ENCODE peak calls at places on chromosome X, in four cellular contexts. One of them, this sample, is unnamed.

GRCh38 chrX:109959356-109959871 is 43.5 kb upstream of the TMEM164 start:
- DNase-seq in mammary epithelial cell: no peak
- DNase-seq in uterus: no peak
- DNase-seq in OCI-LY7: no peak
- DNase-seq in this sample: no peak

GRCh38 chrX:155094468-155095061 is 23.3 kb downstream of the BRCC3 start:
- DNase-seq in OCI-LY7: peak
- DNase-seq in uterus: no peak
- DNase-seq in mammary epithelial cell: peak
- DNase-seq in this sample: peak

GRCh38 chrX:125998432-125998831 is 167.7 kb downstream of the DCAF12L2 start:
- DNase-seq in mammary epithelial cell: peak
- DNase-seq in uterus: no peak
- DNase-seq in OCI-LY7: peak
- DNase-seq in this sample: no peak

GRCh38 chrX:37722595-37722994 is 37.0 kb downstream of the XK start:
- DNase-seq in OCI-LY7: no peak
- DNase-seq in mammary epithelial cell: no peak
- DNase-seq in uterus: no peak
- DNase-seq in this sample: no peak

GRCh38 chrX:54447461-54447860 is 7.3 kb downstream of the TSR2 start:
- DNase-seq in uterus: no peak
- DNase-seq in OCI-LY7: no peak
- DNase-seq in mammary epithelial cell: no peak
- DNase-seq in this sample: no peak

GRCh38 chrX:70834587-70834986 is 73.9 kb downstream of the TEX11 start:
- DNase-seq in OCI-LY7: no peak
- DNase-seq in mammary epithelial cell: no peak
- DNase-seq in uterus: no peak
- DNase-seq in this sample: no peak

GRCh38 chrX:20091499-20091898 is 25.2 kb downstream of the MAP7D2 start:
- DNase-seq in uterus: no peak
- DNase-seq in OCI-LY7: no peak
- DNase-seq in mammary epithelial cell: peak
- DNase-seq in this sample: no peak

GRCh38 chrX:20320461-20321159 is 53.9 kb upstream of the RPS6KA3 start:
- DNase-seq in mammary epithelial cell: no peak
- DNase-seq in uterus: no peak
- DNase-seq in OCI-LY7: peak
- DNase-seq in this sample: peak

GRCh38 chrX:7552758-7553157 is 290.2 kb upstream of the VCX start:
- DNase-seq in mammary epithelial cell: no peak
- DNase-seq in uterus: no peak
- DNase-seq in OCI-LY7: peak
- DNase-seq in this sample: no peak

GRCh38 chrX:74525116-74525515 is 89.3 kb downstream of the RLIM start:
- DNase-seq in mammary epithelial cell: no peak
- DNase-seq in OCI-LY7: no peak
- DNase-seq in uterus: no peak
- DNase-seq in this sample: no peak

GRCh38 chrX:132490086-132490419 is 1.2 kb upstream of the MBNL3 start:
- DNase-seq in uterus: no peak
- DNase-seq in mammary epithelial cell: peak
- DNase-seq in OCI-LY7: no peak
- DNase-seq in this sample: no peak

GRCh38 chrX:101617211-101618191 is at the start of gene ARMCX6:
- DNase-seq in uterus: peak
- DNase-seq in OCI-LY7: peak
- DNase-seq in mammary epithelial cell: peak
- DNase-seq in this sample: peak
- TF ChIP-seq CTCF in uterus: peak
- TF ChIP-seq CTCF in OCI-LY7: peak
- TF ChIP-seq CTCF in mammary epithelial cell: peak
- TF ChIP-seq CTCF in this sample: peak

GRCh38 chrX:64885850-64886249 is 90.4 kb downstream of the ZC4H2 start:
- DNase-seq in mammary epithelial cell: no peak
- DNase-seq in OCI-LY7: peak
- DNase-seq in uterus: no peak
- DNase-seq in this sample: no peak
- TF ChIP-seq CTCF in mammary epithelial cell: peak
- TF ChIP-seq CTCF in OCI-LY7: peak
- TF ChIP-seq CTCF in uterus: no peak
- TF ChIP-seq CTCF in this sample: peak

GRCh38 chrX:121254336-121254735 is 206.9 kb downstream of the GLUD2 start:
- DNase-seq in OCI-LY7: no peak
- DNase-seq in mammary epithelial cell: no peak
- DNase-seq in uterus: no peak
- DNase-seq in this sample: no peak
- TF ChIP-seq CTCF in OCI-LY7: peak
- TF ChIP-seq CTCF in mammary epithelial cell: peak
- TF ChIP-seq CTCF in uterus: no peak
- TF ChIP-seq CTCF in this sample: no peak

GRCh38 chrX:108091266-108091877 is at the start of the genes ATG4A and PSMD10:
- DNase-seq in mammary epithelial cell: peak
- DNase-seq in uterus: peak
- DNase-seq in OCI-LY7: peak
- DNase-seq in this sample: peak
- TF ChIP-seq CTCF in mammary epithelial cell: no peak
- TF ChIP-seq CTCF in uterus: no peak
- TF ChIP-seq CTCF in OCI-LY7: no peak
- TF ChIP-seq CTCF in this sample: no peak

DNA sequence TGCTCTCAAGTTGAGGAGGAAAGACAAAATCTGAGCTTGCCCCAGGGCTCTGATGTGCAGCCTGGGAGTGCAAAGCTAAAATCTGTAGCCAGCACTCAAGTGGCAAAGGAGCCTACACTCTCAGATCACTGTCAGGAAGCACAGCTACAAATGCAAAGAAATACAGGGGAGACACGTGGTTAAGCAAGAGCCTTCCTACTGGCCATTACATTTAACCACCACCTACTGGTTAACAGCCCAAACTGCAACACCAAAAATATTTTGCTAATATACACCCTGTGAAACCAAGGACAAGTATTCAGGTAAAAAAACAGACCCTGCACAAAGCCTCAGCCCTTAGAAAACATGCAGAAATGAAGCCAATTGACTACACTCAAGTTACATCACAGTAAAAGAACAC is 170.4 kb upstream of the FGF16 start:
- DNase-seq in mammary epithelial cell: no peak
- DNase-seq in OCI-LY7: peak
- DNase-seq in uterus: no peak
- DNase-seq in this sample: no peak
- TF ChIP-seq CTCF in mammary epithelial cell: no peak
- TF ChIP-seq CTCF in OCI-LY7: peak
- TF ChIP-seq CTCF in uterus: no peak
- TF ChIP-seq CTCF in this sample: no peak

GRCh38 chrX:134640914-134641313 is 17.4 kb downstream of the PLAC1 start:
- DNase-seq in OCI-LY7: no peak
- DNase-seq in uterus: no peak
- DNase-seq in mammary epithelial cell: no peak
- DNase-seq in this sample: no peak
- TF ChIP-seq CTCF in OCI-LY7: no peak
- TF ChIP-seq CTCF in uterus: no peak
- TF ChIP-seq CTCF in mammary epithelial cell: no peak
- TF ChIP-seq CTCF in this sample: no peak

GRCh38 chrX:113136841-113137240 is 296.2 kb upstream of the AMOT start:
- DNase-seq in uterus: no peak
- DNase-seq in OCI-LY7: no peak
- DNase-seq in mammary epithelial cell: no peak
- DNase-seq in this sample: no peak
- TF ChIP-seq CTCF in uterus: no peak
- TF ChIP-seq CTCF in OCI-LY7: no peak
- TF ChIP-seq CTCF in mammary epithelial cell: no peak
- TF ChIP-seq CTCF in this sample: no peak

DNA sequence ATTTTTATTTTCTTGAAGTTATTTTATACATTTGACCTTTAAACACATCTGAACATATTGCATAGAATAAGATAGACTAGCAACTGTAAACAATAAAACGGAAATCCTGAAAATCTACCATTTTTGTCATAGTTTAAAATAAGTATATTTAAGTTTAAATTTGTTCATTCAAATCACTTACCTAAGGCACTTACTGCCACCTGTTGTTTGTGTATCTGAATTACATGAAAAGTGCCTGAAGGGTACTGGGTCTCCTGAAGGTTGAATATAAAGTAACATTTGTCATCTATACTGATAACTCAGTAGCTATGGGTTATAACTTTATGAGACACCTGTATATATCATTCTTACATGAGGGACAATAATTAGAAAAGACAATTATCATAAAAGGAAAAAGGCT is 38.6 kb downstream of the TRPC5 start:
- DNase-seq in uterus: no peak
- DNase-seq in OCI-LY7: peak
- DNase-seq in mammary epithelial cell: no peak
- DNase-seq in this sample: no peak
- TF ChIP-seq CTCF in uterus: no peak
- TF ChIP-seq CTCF in OCI-LY7: peak
- TF ChIP-seq CTCF in mammary epithelial cell: peak
- TF ChIP-seq CTCF in this sample: no peak